ENCODE peak calls at places on chromosomes 11 and 22, in six cellular contexts. One of them, this sample, is unnamed.

GRCh38 chr11:126297004-126297403 is 6.9 kb upstream of the DCPS start:
- DNase-seq in DMS79 treated with DMSO at 0.1 percent for 48 hours: no peak
- DNase-seq in CMK: no peak
- DNase-seq in RWPE1: no peak
- DNase-seq in T follicular helper cell: no peak
- DNase-seq in stimulated activated CD4-positive, alpha-beta T cell treated with anti-CD3 and anti-CD28 coated beads, Interleukin-4, amount 100 ng/mL, for 4 hours: no peak
- DNase-seq in this sample: no peak

GRCh38 chr11:64933935-64934693 is 1.6 kb downstream of the GPHA2 start:
- DNase-seq in DMS79 treated with DMSO at 0.1 percent for 48 hours: no peak
- DNase-seq in CMK: no peak
- DNase-seq in RWPE1: no peak
- DNase-seq in T follicular helper cell: no peak
- DNase-seq in stimulated activated CD4-positive, alpha-beta T cell treated with anti-CD3 and anti-CD28 coated beads, Interleukin-4, amount 100 ng/mL, for 4 hours: no peak
- DNase-seq in this sample: no peak

GRCh38 chr11:76777325-76777724 is 5.8 kb upstream of the TSKU start:
- DNase-seq in DMS79 treated with DMSO at 0.1 percent for 48 hours: no peak
- DNase-seq in CMK: no peak
- DNase-seq in RWPE1: no peak
- DNase-seq in T follicular helper cell: no peak
- DNase-seq in stimulated activated CD4-positive, alpha-beta T cell treated with anti-CD3 and anti-CD28 coated beads, Interleukin-4, amount 100 ng/mL, for 4 hours: no peak
- DNase-seq in this sample: no peak

GRCh38 chr22:49638788-49639187 is 188.9 kb downstream of the BRD1 start:
- DNase-seq in DMS79 treated with DMSO at 0.1 percent for 48 hours: no peak
- DNase-seq in CMK: no peak
- DNase-seq in RWPE1: peak
- DNase-seq in T follicular helper cell: no peak
- DNase-seq in stimulated activated CD4-positive, alpha-beta T cell treated with anti-CD3 and anti-CD28 coated beads, Interleukin-4, amount 100 ng/mL, for 4 hours: no peak
- DNase-seq in this sample: peak

GRCh38 chr22:50683086-50683993 is 10.7 kb downstream of the SHANK3 start:
- DNase-seq in DMS79 treated with DMSO at 0.1 percent for 48 hours: no peak
- DNase-seq in CMK: no peak
- DNase-seq in RWPE1: no peak
- DNase-seq in T follicular helper cell: no peak
- DNase-seq in stimulated activated CD4-positive, alpha-beta T cell treated with anti-CD3 and anti-CD28 coated beads, Interleukin-4, amount 100 ng/mL, for 4 hours: no peak
- DNase-seq in this sample: no peak

GRCh38 chr11:98589975-98590374 is 430.8 kb upstream of the CNTN5 start:
- DNase-seq in DMS79 treated with DMSO at 0.1 percent for 48 hours: no peak
- DNase-seq in CMK: peak
- DNase-seq in RWPE1: no peak
- DNase-seq in T follicular helper cell: no peak
- DNase-seq in stimulated activated CD4-positive, alpha-beta T cell treated with anti-CD3 and anti-CD28 coated beads, Interleukin-4, amount 100 ng/mL, for 4 hours: no peak
- DNase-seq in this sample: no peak

GRCh38 chr11:23990346-23990745 is 506.5 kb upstream of the LUZP2 start:
- DNase-seq in DMS79 treated with DMSO at 0.1 percent for 48 hours: no peak
- DNase-seq in CMK: no peak
- DNase-seq in RWPE1: no peak
- DNase-seq in T follicular helper cell: no peak
- DNase-seq in stimulated activated CD4-positive, alpha-beta T cell treated with anti-CD3 and anti-CD28 coated beads, Interleukin-4, amount 100 ng/mL, for 4 hours: no peak
- DNase-seq in this sample: no peak

GRCh38 chr11:66418168-66418985 is 2.5 kb upstream of the NPAS4 start:
- DNase-seq in DMS79 treated with DMSO at 0.1 percent for 48 hours: peak
- DNase-seq in CMK: peak
- DNase-seq in RWPE1: peak
- DNase-seq in T follicular helper cell: peak
- DNase-seq in stimulated activated CD4-positive, alpha-beta T cell treated with anti-CD3 and anti-CD28 coated beads, Interleukin-4, amount 100 ng/mL, for 4 hours: peak
- DNase-seq in this sample: peak

GRCh38 chr11:68598816-68599653 is 85.3 kb upstream of the GAL start:
- DNase-seq in DMS79 treated with DMSO at 0.1 percent for 48 hours: no peak
- DNase-seq in CMK: no peak
- DNase-seq in RWPE1: no peak
- DNase-seq in T follicular helper cell: no peak
- DNase-seq in stimulated activated CD4-positive, alpha-beta T cell treated with anti-CD3 and anti-CD28 coated beads, Interleukin-4, amount 100 ng/mL, for 4 hours: no peak
- DNase-seq in this sample: no peak

GRCh38 chr22:20999350-21000214 is 2.3 kb downstream of the THAP7 start:
- DNase-seq in DMS79 treated with DMSO at 0.1 percent for 48 hours: no peak
- DNase-seq in CMK: no peak
- DNase-seq in RWPE1: no peak
- DNase-seq in T follicular helper cell: no peak
- DNase-seq in stimulated activated CD4-positive, alpha-beta T cell treated with anti-CD3 and anti-CD28 coated beads, Interleukin-4, amount 100 ng/mL, for 4 hours: no peak
- DNase-seq in this sample: no peak

GRCh38 chr11:128394436-128395089 is 192.8 kb downstream of the ETS1 start:
- DNase-seq in DMS79 treated with DMSO at 0.1 percent for 48 hours: no peak
- DNase-seq in CMK: no peak
- DNase-seq in RWPE1: no peak
- DNase-seq in T follicular helper cell: no peak
- DNase-seq in stimulated activated CD4-positive, alpha-beta T cell treated with anti-CD3 and anti-CD28 coated beads, Interleukin-4, amount 100 ng/mL, for 4 hours: no peak
- DNase-seq in this sample: no peak

GRCh38 chr11:109552376-109552775 is 130.4 kb downstream of the C11orf87 start:
- DNase-seq in DMS79 treated with DMSO at 0.1 percent for 48 hours: no peak
- DNase-seq in CMK: no peak
- DNase-seq in RWPE1: peak
- DNase-seq in T follicular helper cell: no peak
- DNase-seq in stimulated activated CD4-positive, alpha-beta T cell treated with anti-CD3 and anti-CD28 coated beads, Interleukin-4, amount 100 ng/mL, for 4 hours: no peak
- DNase-seq in this sample: peak

GRCh38 chr11:57885298-57886035 is 123.9 kb downstream of the CTNND1 start:
- DNase-seq in DMS79 treated with DMSO at 0.1 percent for 48 hours: no peak
- DNase-seq in CMK: no peak
- DNase-seq in RWPE1: peak
- DNase-seq in T follicular helper cell: no peak
- DNase-seq in stimulated activated CD4-positive, alpha-beta T cell treated with anti-CD3 and anti-CD28 coated beads, Interleukin-4, amount 100 ng/mL, for 4 hours: no peak
- DNase-seq in this sample: no peak

GRCh38 chr11:10856689-10857603 is 907 bp downstream of the ZBED5 start:
- DNase-seq in DMS79 treated with DMSO at 0.1 percent for 48 hours: peak
- DNase-seq in CMK: no peak
- DNase-seq in RWPE1: peak
- DNase-seq in T follicular helper cell: peak
- DNase-seq in stimulated activated CD4-positive, alpha-beta T cell treated with anti-CD3 and anti-CD28 coated beads, Interleukin-4, amount 100 ng/mL, for 4 hours: no peak
- DNase-seq in this sample: peak

GRCh38 chr11:47552086-47552580 is 799 bp downstream of the CELF1 start:
- DNase-seq in DMS79 treated with DMSO at 0.1 percent for 48 hours: peak
- DNase-seq in CMK: no peak
- DNase-seq in RWPE1: peak
- DNase-seq in T follicular helper cell: no peak
- DNase-seq in stimulated activated CD4-positive, alpha-beta T cell treated with anti-CD3 and anti-CD28 coated beads, Interleukin-4, amount 100 ng/mL, for 4 hours: no peak
- DNase-seq in this sample: no peak

GRCh38 chr22:17201285-17201945 is 17.8 kb downstream of the ADA2 start:
- DNase-seq in DMS79 treated with DMSO at 0.1 percent for 48 hours: no peak
- DNase-seq in CMK: no peak
- DNase-seq in RWPE1: no peak
- DNase-seq in T follicular helper cell: no peak
- DNase-seq in stimulated activated CD4-positive, alpha-beta T cell treated with anti-CD3 and anti-CD28 coated beads, Interleukin-4, amount 100 ng/mL, for 4 hours: no peak
- DNase-seq in this sample: no peak

GRCh38 chr11:68057807-68058206 is 19.0 kb downstream of the TCIRG1 start:
- DNase-seq in DMS79 treated with DMSO at 0.1 percent for 48 hours: no peak
- DNase-seq in CMK: no peak
- DNase-seq in RWPE1: no peak
- DNase-seq in T follicular helper cell: no peak
- DNase-seq in stimulated activated CD4-positive, alpha-beta T cell treated with anti-CD3 and anti-CD28 coated beads, Interleukin-4, amount 100 ng/mL, for 4 hours: no peak
- DNase-seq in this sample: no peak

GRCh38 chr22:30290318-30290678 is 993 bp upstream of the CASTOR1 start:
- DNase-seq in DMS79 treated with DMSO at 0.1 percent for 48 hours: no peak
- DNase-seq in CMK: no peak
- DNase-seq in RWPE1: no peak
- DNase-seq in T follicular helper cell: no peak
- DNase-seq in stimulated activated CD4-positive, alpha-beta T cell treated with anti-CD3 and anti-CD28 coated beads, Interleukin-4, amount 100 ng/mL, for 4 hours: no peak
- DNase-seq in this sample: no peak

GRCh38 chr11:123375832-123376231 is 54.2 kb upstream of the GRAMD1B start:
- DNase-seq in DMS79 treated with DMSO at 0.1 percent for 48 hours: no peak
- DNase-seq in CMK: no peak
- DNase-seq in RWPE1: no peak
- DNase-seq in T follicular helper cell: no peak
- DNase-seq in stimulated activated CD4-positive, alpha-beta T cell treated with anti-CD3 and anti-CD28 coated beads, Interleukin-4, amount 100 ng/mL, for 4 hours: no peak
- DNase-seq in this sample: no peak

This sample was measured in H54.